ENCODE peak calls at places on chromosomes 7 and 10, in six cellular contexts. One of them, this sample, is unnamed.

GRCh38 chr10:126561499-126562208 is 108.8 kb downstream of the C10orf90 start:
- DNase-seq in GM23248: peak; percentile 53
- DNase-seq in prostate gland: no peak
- DNase-seq in NCI-H2171: no peak
- DNase-seq in C1 segment of cervical spinal cord: peak; percentile 63
- DNase-seq in fibroblast of gingiva: no peak
- DNase-seq in this sample: no peak

GRCh38 chr10:22219308-22219707 is 1.5 kb upstream of the EBLN1 start:
- DNase-seq in GM23248: peak; percentile 60
- DNase-seq in prostate gland: no peak
- DNase-seq in NCI-H2171: no peak
- DNase-seq in C1 segment of cervical spinal cord: no peak
- DNase-seq in fibroblast of gingiva: no peak
- DNase-seq in this sample: no peak

GRCh38 chr10:97924678-97925077 is 75.0 kb downstream of the GOLGA7B start:
- DNase-seq in GM23248: no peak
- DNase-seq in prostate gland: no peak
- DNase-seq in NCI-H2171: no peak
- DNase-seq in C1 segment of cervical spinal cord: no peak
- DNase-seq in fibroblast of gingiva: no peak
- DNase-seq in this sample: no peak

GRCh38 chr10:9636206-9636605 is 1381.5 kb upstream of the CELF2 start:
- DNase-seq in GM23248: no peak
- DNase-seq in prostate gland: no peak
- DNase-seq in NCI-H2171: no peak
- DNase-seq in C1 segment of cervical spinal cord: no peak
- DNase-seq in fibroblast of gingiva: no peak
- DNase-seq in this sample: no peak

GRCh38 chr10:63430999-63431356 is 34.8 kb downstream of the JMJD1C start:
- DNase-seq in GM23248: no peak
- DNase-seq in prostate gland: no peak
- DNase-seq in NCI-H2171: no peak
- DNase-seq in C1 segment of cervical spinal cord: no peak
- DNase-seq in fibroblast of gingiva: no peak
- DNase-seq in this sample: no peak

GRCh38 chr10:104318810-104319684 is 19.2 kb downstream of the ITPRIP start:
- DNase-seq in GM23248: no peak
- DNase-seq in prostate gland: no peak
- DNase-seq in NCI-H2171: no peak
- DNase-seq in C1 segment of cervical spinal cord: no peak
- DNase-seq in fibroblast of gingiva: no peak
- DNase-seq in this sample: no peak

GRCh38 chr7:135901585-135902540 is 75.3 kb downstream of the MTPN start:
- DNase-seq in GM23248: no peak
- DNase-seq in prostate gland: no peak
- DNase-seq in NCI-H2171: no peak
- DNase-seq in C1 segment of cervical spinal cord: no peak
- DNase-seq in fibroblast of gingiva: no peak
- DNase-seq in this sample: no peak

GRCh38 chr10:58820862-58821559 is 308.3 kb downstream of the BICC1 start:
- DNase-seq in GM23248: peak; percentile 74
- DNase-seq in prostate gland: no peak
- DNase-seq in NCI-H2171: no peak
- DNase-seq in C1 segment of cervical spinal cord: no peak
- DNase-seq in fibroblast of gingiva: peak; percentile 29
- DNase-seq in this sample: no peak

GRCh38 chr7:47681241-47681810 is 99.4 kb upstream of the TNS3 start:
- DNase-seq in GM23248: no peak
- DNase-seq in prostate gland: no peak
- DNase-seq in NCI-H2171: no peak
- DNase-seq in C1 segment of cervical spinal cord: peak; percentile 7
- DNase-seq in fibroblast of gingiva: no peak
- DNase-seq in this sample: no peak

GRCh38 chr7:71682841-71683341 is 550.9 kb downstream of the GALNT17 start:
- DNase-seq in GM23248: no peak
- DNase-seq in prostate gland: no peak
- DNase-seq in NCI-H2171: peak; percentile 64
- DNase-seq in C1 segment of cervical spinal cord: no peak
- DNase-seq in fibroblast of gingiva: no peak
- DNase-seq in this sample: no peak

GRCh38 chr7:73984481-73985205 is 43.3 kb upstream of the ELN start:
- DNase-seq in GM23248: no peak
- DNase-seq in prostate gland: no peak
- DNase-seq in NCI-H2171: no peak
- DNase-seq in C1 segment of cervical spinal cord: no peak
- DNase-seq in fibroblast of gingiva: no peak
- DNase-seq in this sample: no peak

GRCh38 chr7:104241581-104241980 is 33.8 kb upstream of the ORC5 start:
- DNase-seq in GM23248: peak; percentile 40
- DNase-seq in prostate gland: no peak
- DNase-seq in NCI-H2171: no peak
- DNase-seq in C1 segment of cervical spinal cord: no peak
- DNase-seq in fibroblast of gingiva: peak; percentile 6
- DNase-seq in this sample: no peak

GRCh38 chr10:47207280-47207613 is 92.8 kb upstream of the GDF10 start:
- DNase-seq in GM23248: no peak
- DNase-seq in prostate gland: no peak
- DNase-seq in NCI-H2171: no peak
- DNase-seq in C1 segment of cervical spinal cord: no peak
- DNase-seq in fibroblast of gingiva: no peak
- DNase-seq in this sample: no peak

GRCh38 chr7:47648301-47648900 is 66.5 kb upstream of the TNS3 start:
- DNase-seq in GM23248: no peak
- DNase-seq in prostate gland: no peak
- DNase-seq in NCI-H2171: no peak
- DNase-seq in C1 segment of cervical spinal cord: no peak
- DNase-seq in fibroblast of gingiva: peak; percentile 84
- DNase-seq in this sample: no peak

GRCh38 chr7:44484482-44485313 is 5.8 kb downstream of the NUDCD3 start:
- DNase-seq in GM23248: no peak
- DNase-seq in prostate gland: no peak
- DNase-seq in NCI-H2171: no peak
- DNase-seq in C1 segment of cervical spinal cord: no peak
- DNase-seq in fibroblast of gingiva: no peak
- DNase-seq in this sample: no peak

GRCh38 chr10:16440396-16441105 is 3.7 kb downstream of the PTER start:
- DNase-seq in GM23248: peak; percentile 22
- DNase-seq in prostate gland: peak; percentile 34
- DNase-seq in NCI-H2171: no peak
- DNase-seq in C1 segment of cervical spinal cord: no peak
- DNase-seq in fibroblast of gingiva: no peak
- DNase-seq in this sample: no peak

GRCh38 chr7:33792041-33792440 is 113.3 kb upstream of the BMPER start:
- DNase-seq in GM23248: no peak
- DNase-seq in prostate gland: no peak
- DNase-seq in NCI-H2171: no peak
- DNase-seq in C1 segment of cervical spinal cord: no peak
- DNase-seq in fibroblast of gingiva: no peak
- DNase-seq in this sample: no peak

GRCh38 chr10:128545216-128545615 is 419.0 kb upstream of the MKI67 start:
- DNase-seq in GM23248: no peak
- DNase-seq in prostate gland: no peak
- DNase-seq in NCI-H2171: no peak
- DNase-seq in C1 segment of cervical spinal cord: no peak
- DNase-seq in fibroblast of gingiva: no peak
- DNase-seq in this sample: no peak

GRCh38 chr10:28320799-28321198 is 17.9 kb upstream of the MPP7 start:
- DNase-seq in GM23248: no peak
- DNase-seq in prostate gland: no peak
- DNase-seq in NCI-H2171: no peak
- DNase-seq in C1 segment of cervical spinal cord: no peak
- DNase-seq in fibroblast of gingiva: no peak
- DNase-seq in this sample: no peak

GRCh38 chr10:76301950-76302349 is 870.5 kb downstream of the LRMDA start:
- DNase-seq in GM23248: no peak
- DNase-seq in prostate gland: no peak
- DNase-seq in NCI-H2171: no peak
- DNase-seq in C1 segment of cervical spinal cord: no peak
- DNase-seq in fibroblast of gingiva: no peak
- DNase-seq in this sample: peak; percentile 21

GRCh38 chr7:2006921-2007381 is 225.8 kb downstream of the MAD1L1 start:
- DNase-seq in GM23248: no peak
- DNase-seq in prostate gland: no peak
- DNase-seq in NCI-H2171: no peak
- DNase-seq in C1 segment of cervical spinal cord: no peak
- DNase-seq in fibroblast of gingiva: no peak
- DNase-seq in this sample: no peak

GRCh38 chr10:3215336-3215860 is 42.8 kb upstream of the PITRM1 start:
- DNase-seq in GM23248: no peak
- DNase-seq in prostate gland: no peak
- DNase-seq in NCI-H2171: no peak
- DNase-seq in C1 segment of cervical spinal cord: peak; percentile 14
- DNase-seq in fibroblast of gingiva: no peak
- DNase-seq in this sample: no peak

GRCh38 chr7:7428806-7429205 is 106.9 kb downstream of the COL28A1 start:
- DNase-seq in GM23248: peak; percentile 62
- DNase-seq in prostate gland: no peak
- DNase-seq in NCI-H2171: no peak
- DNase-seq in C1 segment of cervical spinal cord: no peak
- DNase-seq in fibroblast of gingiva: peak; percentile 92
- DNase-seq in this sample: no peak

GRCh38 chr7:3154317-3154716 is 110.7 kb upstream of the CARD11 start:
- DNase-seq in GM23248: no peak
- DNase-seq in prostate gland: no peak
- DNase-seq in NCI-H2171: no peak
- DNase-seq in C1 segment of cervical spinal cord: no peak
- DNase-seq in fibroblast of gingiva: no peak
- DNase-seq in this sample: no peak

GRCh38 chr7:26426096-26426495 is 134.4 kb downstream of the SNX10 start:
- DNase-seq in GM23248: no peak
- DNase-seq in prostate gland: no peak
- DNase-seq in NCI-H2171: no peak
- DNase-seq in C1 segment of cervical spinal cord: no peak
- DNase-seq in fibroblast of gingiva: no peak
- DNase-seq in this sample: no peak

GRCh38 chr7:85125679-85126078 is 61.2 kb downstream of the SEMA3D start:
- DNase-seq in GM23248: peak; percentile 40
- DNase-seq in prostate gland: no peak
- DNase-seq in NCI-H2171: no peak
- DNase-seq in C1 segment of cervical spinal cord: no peak
- DNase-seq in fibroblast of gingiva: peak; percentile 24
- DNase-seq in this sample: no peak